ENCODE peak calls at places on chromosomes 1 and 21, in six cellular contexts. E is aorta; A is sigmoid colon; F is HCT116; T is CD8-positive, alpha-beta memory T cell; C is Peyer's patch. K is an unnamed sample.

GRCh38 chr21:34215911-34216310 is 142.5 kb downstream of the MRPS6 start:
- DNase-seq in F (no peak), C (no peak), T (no peak), E (no peak), A (no peak), K (no peak)

GRCh38 chr1:222814536-222815366 is at the start of gene DISP1:
- DNase-seq in E (peak; percentile 87), T (peak; percentile 78), F (peak; percentile 57), C (peak; percentile 91), A (peak; percentile 95), K (peak; percentile 90)

GRCh38 chr1:246540738-246541491 is 25.1 kb downstream of the TFB2M start:
- DNase-seq in T (no peak), E (no peak), C (no peak), F (no peak), A (no peak), K (no peak)

GRCh38 chr1:47978486-47978885 is 18.7 kb downstream of the TRABD2B start:
- DNase-seq in F (no peak), E (no peak), T (no peak), A (no peak), C (peak; percentile 57), K (no peak)

GRCh38 chr1:64392109-64392508 is 77.8 kb upstream of the CACHD1 start:
- DNase-seq in T (no peak), E (no peak), A (no peak), F (no peak), C (no peak), K (peak; percentile 47)

GRCh38 chr1:66380452-66381212 is 153.3 kb upstream of the SGIP1 start:
- DNase-seq in E (peak; percentile 66), A (no peak), F (no peak), T (no peak), C (peak; percentile 85), K (peak; percentile 36)

GRCh38 chr1:78410643-78411042 is 80.1 kb upstream of the PTGFR start:
- DNase-seq in E (no peak), A (no peak), F (no peak), T (no peak), C (no peak), K (no peak)

GRCh38 chr1:31785947-31786290 is 21.8 kb upstream of the ADGRB2 start:
- DNase-seq in E (peak; percentile 21), A (peak; percentile 14), T (peak; percentile 7), F (no peak), C (no peak), K (no peak)

GRCh38 chr1:208251015-208251414 is 6.8 kb upstream of the PLXNA2 start:
- DNase-seq in F (no peak), T (no peak), A (no peak), E (no peak), C (no peak), K (no peak)

GRCh38 chr1:23772049-23772853 is 6.0 kb upstream of the PITHD1 start:
- DNase-seq in A (peak; percentile 91), C (peak; percentile 96), E (peak; percentile 90), F (peak; percentile 64), T (peak; percentile 87), K (peak; percentile 89)

GRCh38 chr1:210633636-210634035 is 304.9 kb downstream of the HHAT start:
- DNase-seq in T (no peak), F (no peak), E (no peak), A (no peak), C (no peak), K (no peak)

GRCh38 chr1:67801903-67802302 is 31.4 kb downstream of the GNG12 start:
- DNase-seq in A (no peak), C (no peak), E (no peak), T (no peak), F (no peak), K (no peak)

GRCh38 chr1:103516283-103516682 is 9.2 kb upstream of the RNPC3 start:
- DNase-seq in T (no peak), C (no peak), F (no peak), A (no peak), E (no peak), K (no peak)

GRCh38 chr1:169499807-169500206 is 14.1 kb upstream of the SLC19A2 start:
- DNase-seq in F (no peak), C (no peak), T (no peak), A (no peak), E (no peak), K (no peak)

GRCh38 chr1:25208127-25208526 is 24.2 kb downstream of the SYF2 start:
- DNase-seq in F (no peak), T (no peak), E (no peak), A (no peak), C (no peak), K (no peak)

GRCh38 chr1:226814751-226815496 is 55.5 kb upstream of the PSEN2 start:
- DNase-seq in F (peak; percentile 96), C (peak; percentile 92), A (peak; percentile 91), E (peak; percentile 68), T (no peak), K (peak; percentile 31)

GRCh38 chr1:209831615-209832014 is 3.8 kb downstream of the UTP25 start:
- DNase-seq in C (no peak), F (no peak), A (no peak), E (no peak), T (no peak), K (no peak)

GRCh38 chr21:14259669-14260458 is 43.9 kb downstream of the RBM11 start:
- DNase-seq in A (no peak), C (no peak), T (no peak), E (no peak), F (peak; percentile 10), K (no peak)

GRCh38 chr1:194658090-194658439 is 1471.7 kb upstream of the B3GALT2 start:
- DNase-seq in F (peak; percentile 42), E (no peak), A (no peak), T (no peak), C (no peak), K (no peak)

GRCh38 chr1:76901158-76901767 is 34.0 kb downstream of the ST6GALNAC5 start:
- DNase-seq in T (no peak), F (peak; percentile 54), E (no peak), A (no peak), C (no peak), K (no peak)

GRCh38 chr1:204093421-204093717 is 20.5 kb downstream of the SOX13 start:
- DNase-seq in E (no peak), T (no peak), F (no peak), C (peak; percentile 86), A (no peak), K (peak; percentile 69)
- H3K4me1 ChIP-seq in E (peaks cover 1% of the 10 kb centered on the region), T (no peaks in the 10 kb centered on the region), F (peaks cover 32% of the 10 kb centered on the region), C (peaks cover 68% of the 10 kb centered on the region), A (peaks cover 72% of the 10 kb centered on the region), K (peaks cover 61% of the 10 kb centered on the region)

GRCh38 chr1:10682114-10682445 is 114.4 kb downstream of the CASZ1 start:
- DNase-seq in A (no peak), E (no peak), F (no peak), C (no peak), T (no peak), K (no peak)
- H3K27ac ChIP-seq in A (peak overlapping the region; percentile 87), E (no peak overlapping the region), F (no peak overlapping the region), C (no peak overlapping the region), T (no peak overlapping the region), K (peak overlapping the region; percentile 46)

DNA sequence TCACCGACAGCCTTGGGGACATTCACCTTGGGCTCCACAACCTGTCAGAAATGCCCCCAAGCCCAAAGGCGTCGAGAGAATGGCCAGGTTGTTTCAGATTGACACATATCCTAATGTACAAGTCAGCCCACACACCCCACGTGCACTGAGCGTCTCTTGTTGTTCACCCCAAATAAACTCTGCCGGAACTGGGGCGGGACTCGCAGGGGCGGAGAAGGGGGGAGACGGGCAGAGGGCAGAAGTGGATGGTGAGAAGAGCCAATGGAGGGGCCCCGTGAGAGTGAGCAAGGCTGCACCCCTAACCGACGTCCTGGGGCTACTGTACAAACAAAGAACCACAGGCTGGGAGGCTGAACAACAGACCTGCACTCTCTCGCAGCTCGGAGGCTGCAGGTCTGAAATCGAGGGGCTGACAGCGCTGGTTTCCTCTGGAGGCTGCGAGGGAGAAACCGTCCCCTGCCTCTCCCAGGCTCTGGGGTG is 8.5 kb upstream of the UMODL1 start:
- DNase-seq in C (peak; percentile 96), F (no peak), T (peak; percentile 96), A (no peak), E (peak; percentile 65), K (no peak)
- H3K4me1 ChIP-seq in C (peaks cover 44% of the 10 kb centered on the region), F (no peaks in the 10 kb centered on the region), T (peaks cover 43% of the 10 kb centered on the region), A (no peaks in the 10 kb centered on the region), E (no peaks in the 10 kb centered on the region), K (peaks cover 26% of the 10 kb centered on the region)

DNA sequence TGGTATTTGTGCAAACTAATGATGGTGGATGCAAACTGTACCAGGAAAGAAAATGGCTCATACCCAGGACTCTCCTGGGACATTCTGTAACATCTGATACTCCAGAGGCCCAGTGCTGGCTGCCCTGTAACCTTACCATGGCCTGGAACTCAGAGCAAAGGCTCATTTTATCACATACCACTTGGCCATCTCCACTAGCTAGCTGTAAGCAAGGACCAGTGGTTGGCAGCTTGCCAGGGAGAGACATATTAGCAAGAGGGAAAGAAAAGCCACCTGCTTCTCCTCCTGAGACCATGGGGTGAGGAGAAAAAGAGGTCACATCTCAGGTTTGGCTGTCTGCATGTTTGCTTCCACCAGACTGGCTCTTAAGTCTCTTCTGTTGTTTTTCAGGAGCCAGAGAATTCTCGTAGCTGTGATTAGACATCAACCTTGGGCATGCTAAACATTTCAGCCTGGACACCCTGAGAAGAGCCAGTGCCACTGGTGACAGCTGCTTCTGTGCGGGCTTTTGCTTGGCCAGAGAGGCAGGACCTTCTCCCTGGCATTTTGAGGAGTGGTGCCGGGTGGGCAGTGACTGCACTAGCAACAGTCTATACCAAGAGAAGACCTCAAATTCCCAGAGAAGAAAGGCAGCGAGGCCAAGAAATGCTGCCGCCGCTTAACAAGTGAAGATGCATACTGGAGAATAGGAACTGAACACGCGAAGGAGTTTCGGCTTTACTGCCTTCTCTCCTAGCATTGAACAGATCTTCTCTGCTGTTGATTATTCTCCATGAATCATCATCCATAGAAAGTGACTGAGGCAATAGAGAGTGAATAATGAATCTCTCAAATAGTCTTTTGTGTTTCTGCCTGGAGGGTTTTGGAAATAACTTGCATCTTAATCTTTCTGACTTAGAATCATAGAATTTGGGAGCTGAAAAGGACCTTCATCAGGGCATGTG is 6.7 kb upstream of the INKA2 start:
- DNase-seq in F (no peak), A (peak; percentile 81), E (no peak), C (no peak), T (no peak), K (no peak)
- H3K27ac ChIP-seq in F (no peak overlapping the region), A (no peak overlapping the region), E (no peak overlapping the region), C (no peak overlapping the region), T (no peak overlapping the region), K (no peak overlapping the region)

DNA sequence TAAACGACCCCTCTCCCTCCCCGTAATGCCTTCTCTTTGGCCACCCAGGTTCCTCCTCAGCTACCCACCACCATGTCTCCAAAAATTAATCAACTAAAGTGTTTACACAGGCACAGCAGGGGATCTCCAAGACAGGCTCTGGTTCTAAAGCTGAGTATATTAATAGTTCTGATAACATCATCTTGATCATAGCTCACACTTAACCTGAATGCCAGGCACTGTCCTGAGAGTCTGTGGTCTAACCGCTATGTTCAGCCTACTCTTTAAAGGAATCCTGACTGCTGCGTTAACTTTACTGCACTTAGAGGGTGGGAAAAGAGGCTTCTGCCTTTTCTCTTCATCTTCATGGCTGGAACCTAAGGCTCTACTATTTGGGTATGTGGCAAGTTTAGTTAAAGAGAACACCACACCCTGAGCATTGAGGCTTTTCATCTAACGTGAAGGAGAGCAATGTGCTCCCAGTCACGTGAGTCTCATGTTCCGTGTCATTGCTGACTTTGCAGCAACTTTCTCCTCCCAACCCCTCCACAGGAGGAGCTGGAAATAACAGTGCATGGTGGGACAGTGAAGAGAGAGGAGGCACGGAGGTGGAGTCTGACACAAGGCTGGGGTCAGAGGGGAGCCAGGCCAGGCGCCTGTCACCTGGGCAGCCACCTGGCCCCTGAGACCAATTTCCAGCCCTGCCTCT is 86.4 kb downstream of the FAM78B start:
- DNase-seq in T (no peak), E (no peak), F (no peak), C (no peak), A (no peak), K (no peak)
- H3K4me1 ChIP-seq in T (no peaks in the 10 kb centered on the region), E (no peaks in the 10 kb centered on the region), F (no peaks in the 10 kb centered on the region), C (no peaks in the 10 kb centered on the region), A (no peaks in the 10 kb centered on the region), K (no peaks in the 10 kb centered on the region)